ENCODE peak calls at places on chromosome 17, in seven cellular contexts. J is T follicular helper cell; L is AG10803; X is midbrain; M is activated T-cell treated with anti-CD3 and anti-CD28 coated beads, Interleukin-2, amount 50 U/mL, for 72 hours; P is HEK293T; O is M059J. V is an unnamed sample.

GRCh38 chr17:76130473-76130872 is 10.6 kb downstream of the FOXJ1 start:
- DNase-seq in J (no peak), L (no peak), X (no peak), M (no peak), P (no peak), O (no peak), V (no peak)

GRCh38 chr17:65359016-65359415 is 202.4 kb downstream of the AXIN2 start:
- DNase-seq in J (no peak), L (peak), X (no peak), M (peak), P (no peak), O (peak), V (no peak)

GRCh38 chr17:82696259-82696658 is 2.2 kb downstream of the RAB40B start:
- DNase-seq in J (no peak), L (no peak), X (no peak), M (no peak), P (no peak), O (no peak), V (no peak)

GRCh38 chr17:65055280-65055707 is 1.2 kb downstream of the GNA13 start:
- DNase-seq in J (no peak), L (no peak), X (peak), M (no peak), P (no peak), O (no peak), V (no peak)

GRCh38 chr17:63189930-63190329 is 223.9 kb downstream of the TANC2 start:
- DNase-seq in J (no peak), L (no peak), X (no peak), M (no peak), P (no peak), O (peak), V (no peak)

GRCh38 chr17:63698886-63699637 is 863 bp downstream of the LIMD2 start:
- DNase-seq in J (peak), L (peak), X (no peak), M (peak), P (no peak), O (no peak), V (peak)

GRCh38 chr17:7380321-7380720 is 568 bp upstream of the TNK1 start:
- DNase-seq in J (no peak), L (peak), X (no peak), M (no peak), P (no peak), O (peak), V (no peak)

GRCh38 chr17:38741853-38742421 is 6.2 kb downstream of the PCGF2 start:
- DNase-seq in J (no peak), L (peak), X (no peak), M (no peak), P (no peak), O (no peak), V (no peak)

GRCh38 chr17:70332811-70333210 is 163.5 kb downstream of the KCNJ2 start:
- DNase-seq in J (no peak), L (no peak), X (no peak), M (no peak), P (no peak), O (no peak), V (no peak)

GRCh38 chr17:189444-189843 is 8.0 kb upstream of the DOC2B start:
- DNase-seq in J (no peak), L (no peak), X (no peak), M (no peak), P (no peak), O (no peak), V (no peak)

GRCh38 chr17:37802712-37803416 is 58.0 kb upstream of the HNF1B start:
- DNase-seq in J (no peak), L (peak), X (no peak), M (no peak), P (no peak), O (peak), V (no peak)

GRCh38 chr17:60163108-60163784 is 13.5 kb downstream of the CA4 start:
- DNase-seq in J (no peak), L (no peak), X (no peak), M (no peak), P (peak), O (no peak), V (peak)

GRCh38 chr17:9195961-9196668 is 174.8 kb downstream of the NTN1 start:
- DNase-seq in J (no peak), L (no peak), X (no peak), M (no peak), P (peak), O (no peak), V (no peak)

GRCh38 chr17:46885956-46886663 is 34.7 kb downstream of the WNT9B start:
- DNase-seq in J (no peak), L (no peak), X (no peak), M (no peak), P (no peak), O (no peak), V (no peak)

GRCh38 chr17:63989622-63990345 is 8.4 kb upstream of the PRR29 start:
- DNase-seq in J (no peak), L (no peak), X (no peak), M (no peak), P (no peak), O (no peak), V (no peak)

GRCh38 chr17:75970011-75970523 is 8.9 kb downstream of the ACOX1 start:
- DNase-seq in J (no peak), L (peak), X (no peak), M (no peak), P (no peak), O (no peak), V (peak)

GRCh38 chr17:61394630-61395408 is 4.8 kb upstream of the TBX2 start:
- DNase-seq in J (no peak), L (no peak), X (no peak), M (no peak), P (no peak), O (no peak), V (no peak)

GRCh38 chr17:61335845-61336655 is 63.6 kb upstream of the TBX2 start:
- DNase-seq in J (no peak), L (no peak), X (no peak), M (no peak), P (peak), O (no peak), V (no peak)

GRCh38 chr17:63150994-63151464 is 185.0 kb downstream of the TANC2 start:
- DNase-seq in J (no peak), L (peak), X (peak), M (no peak), P (peak), O (peak), V (no peak)

GRCh38 chr17:57623620-57624019 is 121.5 kb downstream of the CCDC182 start:
- DNase-seq in J (no peak), L (no peak), X (no peak), M (no peak), P (no peak), O (no peak), V (no peak)

GRCh38 chr17:9729735-9730420 is 61.5 kb downstream of the DHRS7C start:
- DNase-seq in J (no peak), L (peak), X (no peak), M (no peak), P (no peak), O (peak), V (no peak)

GRCh38 chr17:61395983-61396585 is 3.6 kb upstream of the TBX2 start:
- DNase-seq in J (no peak), L (no peak), X (no peak), M (no peak), P (no peak), O (no peak), V (no peak)

GRCh38 chr17:81865733-81866439 is 5.3 kb downstream of the ARHGDIA start:
- DNase-seq in J (no peak), L (peak), X (no peak), M (peak), P (no peak), O (peak), V (no peak)

GRCh38 chr17:42917236-42917603 is 16.6 kb downstream of the G6PC1 start:
- DNase-seq in J (no peak), L (peak), X (no peak), M (no peak), P (no peak), O (peak), V (no peak)

GRCh38 chr17:77632619-77633018 is 325.9 kb upstream of the TNRC6C start:
- DNase-seq in J (no peak), L (no peak), X (no peak), M (no peak), P (no peak), O (no peak), V (no peak)

GRCh38 chr17:18378205-18378505 is 577 bp downstream of the EVPLL start:
- DNase-seq in J (no peak), L (no peak), X (no peak), M (no peak), P (no peak), O (no peak), V (no peak)

GRCh38 chr17:28326114-28326513 is 7.1 kb downstream of the TMEM97 start:
- DNase-seq in J (no peak), L (no peak), X (no peak), M (no peak), P (no peak), O (no peak), V (no peak)

GRCh38 chr17:58331815-58332719 is 3.5 kb upstream of the TSPOAP1 start:
- DNase-seq in J (peak), L (no peak), X (peak), M (peak), P (no peak), O (no peak), V (peak)

GRCh38 chr17:78391843-78392242 is 13.4 kb downstream of the PGS1 start:
- DNase-seq in J (no peak), L (peak), X (no peak), M (no peak), P (no peak), O (peak), V (no peak)

GRCh38 chr17:17413215-17413792 is 63.5 kb upstream of the MED9 start:
- DNase-seq in J (no peak), L (no peak), X (no peak), M (no peak), P (no peak), O (peak), V (no peak)

GRCh38 chr17:68498479-68499326 is 13.5 kb upstream of the PRKAR1A start:
- DNase-seq in J (no peak), L (no peak), X (no peak), M (no peak), P (no peak), O (no peak), V (no peak)

GRCh38 chr17:77449373-77449907 is 308.7 kb downstream of the SEC14L1 start:
- DNase-seq in J (no peak), L (no peak), X (no peak), M (no peak), P (no peak), O (no peak), V (no peak)

GRCh38 chr17:15463363-15463762 is 4.1 kb downstream of the CDRT4 start:
- DNase-seq in J (no peak), L (peak), X (peak), M (no peak), P (peak), O (peak), V (no peak)

GRCh38 chr17:80797741-80798594 is 193.7 kb upstream of the CHMP6 start:
- DNase-seq in J (no peak), L (no peak), X (no peak), M (no peak), P (no peak), O (no peak), V (no peak)

V was measured in CMK.